ENCODE peak calls at places on chromosomes 13 and 19, in nine cellular contexts. J is uterus, H is psoas muscle, B is OCI-LY7, Z is tibial artery, F is tibial nerve, P is A673, N is astrocyte, G is GM06990. V is an unnamed sample.

GRCh38 chr13:51772105-51772455 is 31.9 kb downstream of the DHRS12 start:
- DNase-seq in J (no peak), H (no peak), B (no peak), Z (no peak), F (no peak), P (no peak), N (no peak), G (no peak), V (no peak)

GRCh38 chr13:104286566-104287290 is 1220.5 kb upstream of the SLC10A2 start:
- DNase-seq in J (no peak), H (no peak), B (no peak), Z (no peak), F (no peak), P (no peak), N (no peak), G (no peak), V (no peak)

GRCh38 chr13:49786609-49787008 is 5.9 kb downstream of the KPNA3 start:
- DNase-seq in J (no peak), H (no peak), B (no peak), Z (no peak), F (no peak), P (no peak), N (no peak), G (no peak), V (no peak)

GRCh38 chr19:16660763-16661479 is at the start of gene TMEM38A:
- DNase-seq in J (peak; percentile 51), H (peak; percentile 74), B (peak; percentile 57), Z (peak; percentile 82), F (peak; percentile 16), P (peak; percentile 31), N (no peak), G (peak; percentile 65), V (peak; percentile 49)

GRCh38 chr13:112576191-112576590 is 11.8 kb downstream of the TUBGCP3 start:
- DNase-seq in J (no peak), H (no peak), B (no peak), Z (no peak), F (no peak), P (no peak), N (no peak), G (no peak), V (no peak)

GRCh38 chr19:46944918-46945628 is 74.6 kb upstream of the NPAS1 start:
- DNase-seq in J (peak; percentile 58), H (peak; percentile 74), B (no peak), Z (peak; percentile 90), F (peak; percentile 57), P (peak; percentile 91), N (peak; percentile 53), G (no peak), V (peak; percentile 23)

GRCh38 chr19:12984143-12984627 is 11.1 kb upstream of the NFIX start:
- DNase-seq in J (no peak), H (no peak), B (no peak), Z (no peak), F (no peak), P (no peak), N (peak; percentile 44), G (no peak), V (no peak)

GRCh38 chr13:24693862-24694471 is 13.8 kb downstream of the ATP12A start:
- DNase-seq in J (no peak), H (no peak), B (peak; percentile 82), Z (peak; percentile 44), F (no peak), P (peak; percentile 85), N (no peak), G (no peak), V (peak; percentile 19)

GRCh38 chr19:11887247-11887617 is 350 bp upstream of the ZNF69 start:
- DNase-seq in J (no peak), H (no peak), B (peak; percentile 10), Z (no peak), F (no peak), P (peak; percentile 6), N (no peak), G (no peak), V (no peak)

GRCh38 chr19:3821857-3822364 is 35.7 kb upstream of the MATK start:
- DNase-seq in J (peak; percentile 37), H (peak; percentile 56), B (peak; percentile 58), Z (peak; percentile 74), F (peak; percentile 26), P (peak; percentile 78), N (no peak), G (peak; percentile 86), V (peak; percentile 24)

GRCh38 chr13:114166381-114167131 is 12.5 kb upstream of the CFAP97D2 start:
- DNase-seq in J (peak; percentile 50), H (peak; percentile 38), B (no peak), Z (peak; percentile 77), F (no peak), P (no peak), N (no peak), G (no peak), V (peak; percentile 68)

GRCh38 chr19:8506402-8506957 is 4.0 kb upstream of the PRAM1 start:
- DNase-seq in J (no peak), H (no peak), B (no peak), Z (no peak), F (no peak), P (peak; percentile 27), N (no peak), G (no peak), V (no peak)

GRCh38 chr13:109858319-109858718 is 71.9 kb upstream of the IRS2 start:
- DNase-seq in J (no peak), H (no peak), B (no peak), Z (no peak), F (no peak), P (no peak), N (no peak), G (no peak), V (no peak)

GRCh38 chr13:107650081-107650701 is 565.1 kb downstream of the LIG4 start:
- DNase-seq in J (peak; percentile 16), H (peak; percentile 33), B (peak; percentile 37), Z (no peak), F (peak; percentile 15), P (peak; percentile 64), N (peak; percentile 25), G (peak; percentile 7), V (peak; percentile 61)

GRCh38 chr19:21677696-21678418 is 89.5 kb downstream of the ZNF100 start:
- DNase-seq in J (no peak), H (no peak), B (no peak), Z (no peak), F (no peak), P (no peak), N (no peak), G (no peak), V (no peak)
- H3K4me3 ChIP-seq in J (no peak overlapping the region), H (no peak overlapping the region), B (no peak overlapping the region), Z (no peak overlapping the region), F (no peak overlapping the region), P (no peak overlapping the region), N (no peak overlapping the region), G (no peak overlapping the region), V (no peak overlapping the region)

GRCh38 chr19:52910648-52911047 is 12.6 kb downstream of the ZNF888 start:
- DNase-seq in J (no peak), H (no peak), B (no peak), Z (no peak), F (no peak), P (no peak), N (no peak), G (no peak), V (no peak)
- H3K36me3 ChIP-seq in J (no peaks in the 10 kb centered on the region), H (peaks cover 8% of the 10 kb centered on the region), B (peaks cover 78% of the 10 kb centered on the region), Z (peaks cover 90% of the 10 kb centered on the region), F (no peaks in the 10 kb centered on the region), P (peaks cover 3% of the 10 kb centered on the region), N (peaks cover 2% of the 10 kb centered on the region), G (no peaks in the 10 kb centered on the region), V (peaks cover 9% of the 10 kb centered on the region)

DNA sequence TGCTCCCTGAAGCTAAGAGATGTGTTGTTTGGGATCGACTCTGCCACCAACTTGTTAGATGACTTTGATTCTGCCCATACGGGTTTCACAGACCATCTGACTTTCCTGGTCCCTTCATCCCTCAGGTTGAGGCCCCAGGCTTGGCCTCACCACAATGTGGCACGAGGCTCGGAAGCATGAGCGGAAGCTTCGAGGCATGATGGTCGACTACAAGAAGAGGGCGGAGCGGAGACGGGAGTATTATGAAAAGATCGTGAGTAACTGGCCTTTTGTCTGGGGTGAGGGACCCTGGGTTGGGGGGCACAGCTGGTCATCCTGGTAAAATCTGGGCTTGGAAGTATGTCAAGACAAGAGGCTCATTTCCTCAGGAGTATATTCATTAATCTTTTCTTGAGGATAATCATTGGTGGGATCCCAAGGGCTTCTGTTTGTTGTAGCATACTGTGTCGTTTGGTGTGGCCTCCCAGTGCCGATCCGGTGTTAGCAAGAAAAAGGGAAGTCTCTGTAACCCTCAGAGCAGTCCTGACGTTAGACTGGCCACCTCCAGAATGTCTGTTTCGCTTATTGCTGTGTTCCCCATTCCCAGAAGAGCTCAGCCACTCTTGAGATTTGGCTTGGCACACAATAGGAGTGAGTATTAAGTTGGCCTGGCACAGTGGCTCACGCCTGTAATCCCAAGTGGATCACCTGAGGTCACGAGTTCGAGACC is 1.4 kb downstream of the CLASRP start:
- DNase-seq in J (no peak), H (no peak), B (no peak), Z (no peak), F (no peak), P (no peak), N (no peak), G (no peak), V (no peak)
- H3K4me3 ChIP-seq in J (peak overlapping the region; percentile 77), H (peak overlapping the region; percentile 97), B (peak overlapping the region; percentile 87), Z (peak overlapping the region; percentile 85), F (peak overlapping the region; percentile 94), P (peak overlapping the region; percentile 97), N (peak overlapping the region; percentile 89), G (peak overlapping the region; percentile 98), V (peak overlapping the region; percentile 92)

GRCh38 chr13:46134494-46134893 is 29.7 kb upstream of the CPB2 start:
- DNase-seq in J (no peak), H (no peak), B (no peak), Z (no peak), F (no peak), P (no peak), N (no peak), G (no peak), V (no peak)

GRCh38 chr13:46136688-46137087 is 31.9 kb upstream of the CPB2 start:
- DNase-seq in J (no peak), H (no peak), B (no peak), Z (no peak), F (no peak), P (no peak), N (no peak), G (no peak), V (no peak)

GRCh38 chr13:46132109-46132508 is 27.3 kb upstream of the CPB2 start:
- DNase-seq in J (no peak), H (no peak), B (no peak), Z (no peak), F (no peak), P (no peak), N (no peak), G (no peak), V (no peak)

GRCh38 chr13:46137627-46138026 is 32.8 kb upstream of the CPB2 start:
- DNase-seq in J (no peak), H (no peak), B (no peak), Z (no peak), F (no peak), P (no peak), N (no peak), G (no peak), V (no peak)

DNA sequence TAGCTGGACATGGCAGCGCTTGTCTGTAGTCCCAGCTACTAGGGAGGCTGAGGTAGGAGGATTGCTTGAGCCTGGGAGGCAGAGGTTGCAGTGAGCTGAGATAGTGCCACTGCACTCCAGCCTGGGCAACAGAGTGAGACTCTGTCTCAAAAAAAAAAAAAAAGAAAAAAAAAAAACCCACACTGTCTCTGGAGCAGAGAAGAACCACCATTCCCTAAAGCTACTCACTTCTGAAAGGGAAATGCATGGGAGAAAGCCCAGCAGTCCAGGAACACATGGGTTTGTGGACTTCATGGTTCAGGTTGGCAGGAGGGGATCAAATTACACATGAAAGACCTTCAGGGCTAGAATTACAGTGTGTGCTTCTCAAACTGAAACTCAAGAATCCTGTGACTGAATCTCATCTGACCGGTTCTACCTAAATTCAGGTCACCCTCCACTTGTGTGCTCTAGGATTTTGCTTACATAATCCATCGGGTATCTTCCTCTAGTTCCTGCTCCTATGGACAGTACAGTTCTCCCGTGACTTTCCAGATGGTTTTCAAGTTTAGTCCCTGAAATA is 30.2 kb upstream of the CPB2 start:
- DNase-seq in J (no peak), H (no peak), B (no peak), Z (no peak), F (no peak), P (no peak), N (peak; percentile 18), G (no peak), V (no peak)
- H3K36me3 ChIP-seq in J (no peaks in the 10 kb centered on the region), H (no peaks in the 10 kb centered on the region), B (peaks cover 99% of the 10 kb centered on the region), Z (no peaks in the 10 kb centered on the region), F (no peaks in the 10 kb centered on the region), P (no peaks in the 10 kb centered on the region), N (no peaks in the 10 kb centered on the region), G (peaks cover 47% of the 10 kb centered on the region), V (no peaks in the 10 kb centered on the region)

V was measured in MG63.